ENCODE peak calls at places on chromosome 18, in six cellular contexts. Y, H, T, R, I and C are unnamed samples.

GRCh38 chr18:3083776-3084175 is 70.8 kb upstream of the LPIN2 start:
- DNase-seq in T (no peak), Y (no peak), H (no peak), I (no peak), R (no peak), C (no peak)

GRCh38 chr18:12422936-12423335 is 15.2 kb downstream of the PRELID3A start:
- DNase-seq in I (no peak), T (no peak), H (no peak), Y (no peak), R (no peak), C (no peak)

GRCh38 chr18:10249270-10249669 is 205.2 kb upstream of the APCDD1 start:
- DNase-seq in Y (peak; percentile 27), H (peak; percentile 37), T (no peak), I (no peak), R (no peak), C (no peak)

GRCh38 chr18:63285332-63285731 is 34.2 kb downstream of the BCL2 start:
- DNase-seq in T (no peak), H (no peak), Y (no peak), R (no peak), I (no peak), C (no peak)

GRCh38 chr18:73461780-73462059 is 593.9 kb upstream of the NETO1 start:
- DNase-seq in H (no peak), I (no peak), Y (no peak), R (no peak), T (no peak), C (no peak)

GRCh38 chr18:12032786-12033642 is 51.7 kb downstream of the IMPA2 start:
- DNase-seq in R (no peak), T (no peak), I (no peak), H (no peak), Y (no peak), C (no peak)

GRCh38 chr18:49628993-49629795 is 67.3 kb downstream of the LIPG start:
- DNase-seq in T (no peak), R (peak; percentile 51), I (no peak), H (no peak), Y (no peak), C (no peak)

GRCh38 chr18:59961086-59961485 is 61.3 kb downstream of the PMAIP1 start:
- DNase-seq in H (no peak), T (no peak), I (no peak), R (no peak), Y (peak; percentile 14), C (no peak)

GRCh38 chr18:79401494-79402208 is 5.9 kb downstream of the NFATC1 start:
- DNase-seq in I (no peak), Y (no peak), R (peak; percentile 45), T (no peak), H (no peak), C (no peak)

GRCh38 chr18:27844416-27844792 is 332.5 kb downstream of the CDH2 start:
- DNase-seq in Y (no peak), R (no peak), H (no peak), T (no peak), I (no peak), C (no peak)

GRCh38 chr18:10295751-10296150 is 158.7 kb upstream of the APCDD1 start:
- DNase-seq in H (peak; percentile 6), T (no peak), I (no peak), Y (no peak), R (no peak), C (no peak)

GRCh38 chr18:35267809-35268208 is 22.2 kb downstream of the ZSCAN30 start:
- DNase-seq in Y (no peak), I (no peak), R (peak; percentile 60), H (no peak), T (peak; percentile 11), C (no peak)

GRCh38 chr18:28689591-28689990 is 512.7 kb upstream of the CDH2 start:
- DNase-seq in Y (no peak), I (no peak), T (no peak), H (no peak), R (no peak), C (no peak)

GRCh38 chr18:21508302-21508701 is 92.2 kb downstream of the ESCO1 start:
- DNase-seq in R (no peak), Y (no peak), H (no peak), T (no peak), I (no peak), C (no peak)
- H3K36me3 ChIP-seq in R (no peaks in the 10 kb centered on the region), Y (no peaks in the 10 kb centered on the region), H (no peaks in the 10 kb centered on the region), T (no peaks in the 10 kb centered on the region), I (peaks cover 4% of the 10 kb centered on the region), C (peaks cover 19% of the 10 kb centered on the region)

GRCh38 chr18:38362286-38362792 is 796.7 kb upstream of the CELF4 start:
- DNase-seq in H (no peak), I (no peak), Y (no peak), R (no peak), T (no peak), C (no peak)

GRCh38 chr18:38368886-38369285 is 803.3 kb upstream of the CELF4 start:
- DNase-seq in H (no peak), I (no peak), T (no peak), R (no peak), Y (no peak), C (no peak)

GRCh38 chr18:38368246-38368645 is 802.6 kb upstream of the CELF4 start:
- DNase-seq in Y (no peak), T (no peak), H (no peak), R (no peak), I (no peak), C (no peak)

GRCh38 chr18:38369772-38370690 is 804.4 kb upstream of the CELF4 start:
- DNase-seq in Y (no peak), I (no peak), H (no peak), T (no peak), R (no peak), C (no peak)

GRCh38 chr18:38367473-38367872 is 801.9 kb upstream of the CELF4 start:
- DNase-seq in R (no peak), I (no peak), T (no peak), Y (no peak), H (no peak), C (no peak)
- TF ChIP-seq CTCF in R (no peak), I (no peak), T (no peak), Y (no peak), H (no peak), C (no peak)

GRCh38 chr18:13555192-13555591 is 171.2 kb downstream of the FAM210A start:
- DNase-seq in T (no peak), H (no peak), I (no peak), Y (no peak), R (no peak), C (no peak)

GRCh38 chr18:13560306-13560705 is 166.1 kb downstream of the FAM210A start:
- DNase-seq in R (no peak), Y (no peak), H (no peak), T (no peak), I (no peak), C (no peak)

GRCh38 chr18:13556497-13556896 is 169.9 kb downstream of the FAM210A start:
- DNase-seq in Y (no peak), T (no peak), I (no peak), H (no peak), R (no peak), C (no peak)

GRCh38 chr18:13558132-13558531 is 168.2 kb downstream of the FAM210A start:
- DNase-seq in T (peak; percentile 55), H (peak; percentile 72), R (peak; percentile 64), Y (peak; percentile 52), I (no peak), C (no peak)

DNA sequence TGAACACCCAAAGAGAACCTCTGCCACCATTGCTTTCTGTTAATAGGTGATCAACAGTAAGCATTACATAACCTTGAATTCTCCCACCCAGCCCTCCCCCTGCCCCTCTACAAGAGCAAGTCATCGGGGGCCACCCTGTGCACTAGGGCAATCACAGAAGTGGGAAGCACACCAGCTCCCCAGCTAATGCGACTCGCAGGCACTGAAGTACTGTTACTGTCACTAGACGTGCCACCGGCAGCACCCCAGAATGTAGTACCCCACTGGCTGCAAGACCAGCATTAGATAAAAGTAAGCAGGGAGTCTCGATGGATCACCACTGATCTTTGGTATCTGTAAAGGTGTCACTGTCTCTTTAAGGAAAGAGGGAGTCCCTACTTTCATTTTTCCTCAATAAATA is 167.6 kb downstream of the FAM210A start:
- DNase-seq in Y (no peak), T (no peak), I (no peak), H (no peak), R (no peak), C (no peak)
- H3K27ac ChIP-seq in Y (no peak overlapping the region), T (peak overlapping the region; percentile 33), I (no peak overlapping the region), H (no peak overlapping the region), R (no peak overlapping the region), C (no peak overlapping the region)

GRCh38 chr18:61823595-61823994 is 69.2 kb downstream of the RNF152 start:
- DNase-seq in H (no peak), R (no peak), I (no peak), T (no peak), Y (no peak), C (no peak)
- H3K36me3 ChIP-seq in H (no peaks in the 10 kb centered on the region), R (no peaks in the 10 kb centered on the region), I (no peaks in the 10 kb centered on the region), T (no peaks in the 10 kb centered on the region), Y (no peaks in the 10 kb centered on the region), C (no peaks in the 10 kb centered on the region)

GRCh38 chr18:40939636-40940035 is 1015.4 kb upstream of the PIK3C3 start:
- DNase-seq in R (no peak), Y (no peak), H (no peak), I (no peak), T (no peak), C (no peak)

GRCh38 chr18:40932862-40933261 is 1022.2 kb upstream of the PIK3C3 start:
- DNase-seq in I (no peak), T (no peak), Y (no peak), H (no peak), R (no peak), C (no peak)

GRCh38 chr18:40938615-40939014 is 1016.4 kb upstream of the PIK3C3 start:
- DNase-seq in T (no peak), R (no peak), Y (no peak), H (no peak), I (no peak), C (no peak)

GRCh38 chr18:40937386-40937785 is 1017.6 kb upstream of the PIK3C3 start:
- DNase-seq in H (no peak), I (no peak), T (no peak), R (no peak), Y (no peak), C (no peak)

GRCh38 chr18:40935423-40935822 is 1019.6 kb upstream of the PIK3C3 start:
- DNase-seq in T (no peak), H (peak; percentile 6), R (no peak), I (no peak), Y (peak; percentile 28), C (no peak)
- TF ChIP-seq CTCF in T (peak; percentile 31), H (peak; percentile 52), R (peak; percentile 8), I (no peak), Y (peak; percentile 25), C (no peak)

GRCh38 chr18:74531043-74531442 is 3.3 kb upstream of the CNDP1 start:
- DNase-seq in T (no peak), H (no peak), Y (no peak), R (no peak), I (no peak), C (no peak)

GRCh38 chr18:74533666-74534065 is 634 bp upstream of the CNDP1 start:
- DNase-seq in H (no peak), I (no peak), T (no peak), Y (no peak), R (no peak), C (no peak)

GRCh38 chr18:74532511-74533025 is 1.7 kb upstream of the CNDP1 start:
- DNase-seq in T (no peak), Y (no peak), H (no peak), I (no peak), R (no peak), C (no peak)

GRCh38 chr18:74534981-74535649 is 815 bp downstream of the CNDP1 start:
- DNase-seq in R (no peak), H (no peak), T (no peak), I (no peak), Y (no peak), C (no peak)

GRCh38 chr18:74534150-74534969 is at the start of gene CNDP1:
- DNase-seq in R (no peak), H (no peak), I (no peak), T (no peak), Y (peak; percentile 3), C (no peak)
- H3K27ac ChIP-seq in R (no peak within 1 kb of the TSS), H (no peak within 1 kb of the TSS), I (no peak within 1 kb of the TSS), T (no peak within 1 kb of the TSS), Y (no peak within 1 kb of the TSS), C (no peak within 1 kb of the TSS)